ENCODE peak calls at places on chromosomes 16 and 17, in seven cellular contexts. U, H, Z, D, X, G and Q are unnamed samples.

GRCh38 chr17:72122002-72122310 is 1.1 kb downstream of the SOX9 start:
- DNase-seq in U (no peak), H (peak), Z (no peak), D (no peak), X (no peak), G (no peak), Q (no peak)

GRCh38 chr17:38621538-38621937 is 15.8 kb upstream of the SRCIN1 start:
- DNase-seq in U (no peak), H (no peak), Z (no peak), D (no peak), X (no peak), G (no peak), Q (no peak)

GRCh38 chr16:53737563-53737962 is 33.6 kb downstream of the FTO start:
- DNase-seq in U (no peak), H (no peak), Z (no peak), D (no peak), X (no peak), G (no peak), Q (no peak)

GRCh38 chr17:70242781-70243437 is 73.6 kb downstream of the KCNJ2 start:
- DNase-seq in U (no peak), H (peak), Z (no peak), D (no peak), X (no peak), G (no peak), Q (no peak)

GRCh38 chr17:57830880-57831279 is 19.0 kb downstream of the MRPS23 start:
- DNase-seq in U (no peak), H (no peak), Z (no peak), D (no peak), X (no peak), G (no peak), Q (no peak)

GRCh38 chr17:70345061-70345460 is 175.7 kb downstream of the KCNJ2 start:
- DNase-seq in U (no peak), H (no peak), Z (no peak), D (no peak), X (no peak), G (no peak), Q (no peak)

GRCh38 chr17:68048996-68049395 is 13.5 kb downstream of the KPNA2 start:
- DNase-seq in U (no peak), H (peak), Z (no peak), D (peak), X (peak), G (peak), Q (no peak)

GRCh38 chr17:27266228-27266627 is 27.7 kb upstream of the WSB1 start:
- DNase-seq in U (no peak), H (no peak), Z (no peak), D (no peak), X (no peak), G (no peak), Q (no peak)

GRCh38 chr17:40157972-40158371 is 17.6 kb downstream of the CASC3 start:
- DNase-seq in U (no peak), H (no peak), Z (no peak), D (no peak), X (no peak), G (no peak), Q (no peak)

GRCh38 chr17:82016061-82016874 is 6.4 kb downstream of the CENPX start:
- DNase-seq in U (no peak), H (no peak), Z (no peak), D (no peak), X (no peak), G (no peak), Q (no peak)

GRCh38 chr16:89860747-89861304 is 12.6 kb upstream of the TCF25 start:
- DNase-seq in U (peak), H (peak), Z (peak), D (peak), X (peak), G (no peak), Q (peak)

GRCh38 chr17:28726912-28727726 is 1.1 kb upstream of the TLCD1 start:
- DNase-seq in U (peak), H (peak), Z (peak), D (peak), X (peak), G (peak), Q (peak)

GRCh38 chr16:23962001-23962400 is 126.2 kb downstream of the PRKCB start:
- DNase-seq in U (no peak), H (no peak), Z (no peak), D (no peak), X (no peak), G (peak), Q (no peak)

GRCh38 chr17:6853764-6854442 is 22.4 kb upstream of the TEKT1 start:
- DNase-seq in U (peak), H (peak), Z (no peak), D (no peak), X (peak), G (no peak), Q (no peak)

GRCh38 chr16:29899516-29900101 is at the start of gene SEZ6L2:
- DNase-seq in U (peak), H (peak), Z (peak), D (peak), X (no peak), G (no peak), Q (peak)

GRCh38 chr16:30063278-30063892 is 2.2 kb upstream of the ALDOA start:
- DNase-seq in U (no peak), H (no peak), Z (no peak), D (no peak), X (no peak), G (no peak), Q (no peak)

GRCh38 chr17:55572599-55572998 is 61.3 kb upstream of the SMIM36 start:
- DNase-seq in U (no peak), H (no peak), Z (no peak), D (no peak), X (no peak), G (no peak), Q (no peak)

GRCh38 chr17:63435681-63436522 is 10.2 kb downstream of the CYB561 start:
- DNase-seq in U (no peak), H (no peak), Z (peak), D (no peak), X (peak), G (no peak), Q (no peak)

GRCh38 chr16:31253642-31254045 is 6.1 kb upstream of the ITGAM start:
- DNase-seq in U (no peak), H (peak), Z (peak), D (peak), X (no peak), G (no peak), Q (no peak)

GRCh38 chr17:81685108-81685507 is 1.3 kb downstream of the HGS start:
- DNase-seq in U (no peak), H (peak), Z (peak), D (peak), X (peak), G (no peak), Q (no peak)

GRCh38 chr16:86288716-86289294 is 221.5 kb upstream of the FOXF1 start:
- DNase-seq in U (no peak), H (no peak), Z (no peak), D (no peak), X (no peak), G (no peak), Q (no peak)

GRCh38 chr17:5630434-5630833 is 46.1 kb upstream of the NLRP1 start:
- DNase-seq in U (no peak), H (no peak), Z (no peak), D (no peak), X (no peak), G (no peak), Q (no peak)

GRCh38 chr16:84761448-84762368 is 58.1 kb upstream of the CRISPLD2 start:
- DNase-seq in U (no peak), H (peak), Z (no peak), D (no peak), X (no peak), G (peak), Q (no peak)

GRCh38 chr16:86092586-86093480 is 193.9 kb downstream of the IRF8 start:
- DNase-seq in U (no peak), H (no peak), Z (no peak), D (no peak), X (no peak), G (no peak), Q (no peak)

GRCh38 chr16:31138621-31139578 is 3.4 kb upstream of the PRSS8 start:
- DNase-seq in U (no peak), H (peak), Z (peak), D (no peak), X (no peak), G (peak), Q (no peak)

GRCh38 chr17:67157732-67158639 is 87.0 kb downstream of the HELZ start:
- DNase-seq in U (no peak), H (peak), Z (no peak), D (peak), X (peak), G (no peak), Q (no peak)

GRCh38 chr16:67426950-67427349 is 4.0 kb upstream of the HSD11B2 start:
- DNase-seq in U (no peak), H (peak), Z (no peak), D (no peak), X (no peak), G (no peak), Q (no peak)

GRCh38 chr17:60573139-60573975 is 26.6 kb upstream of the PPM1D start:
- DNase-seq in U (no peak), H (peak), Z (no peak), D (no peak), X (no peak), G (no peak), Q (no peak)

GRCh38 chr17:13562271-13562800 is 39.4 kb downstream of the HS3ST3A1 start:
- DNase-seq in U (no peak), H (peak), Z (no peak), D (peak), X (no peak), G (peak), Q (peak)

GRCh38 chr17:7856081-7856791 is 1.1 kb downstream of the NAA38 start:
- DNase-seq in U (peak), H (peak), Z (no peak), D (peak), X (peak), G (no peak), Q (peak)

GRCh38 chr17:41527076-41528023 is 758 bp downstream of the KRT19 start:
- DNase-seq in U (no peak), H (no peak), Z (no peak), D (peak), X (no peak), G (no peak), Q (peak)

GRCh38 chr17:47698749-47699535 is 5.0 kb downstream of the TBKBP1 start:
- DNase-seq in U (peak), H (peak), Z (peak), D (peak), X (peak), G (no peak), Q (peak)

GRCh38 chr17:38879878-38880727 is 10.2 kb downstream of the LASP1 start:
- DNase-seq in U (peak), H (peak), Z (peak), D (no peak), X (peak), G (no peak), Q (peak)

DNA sequence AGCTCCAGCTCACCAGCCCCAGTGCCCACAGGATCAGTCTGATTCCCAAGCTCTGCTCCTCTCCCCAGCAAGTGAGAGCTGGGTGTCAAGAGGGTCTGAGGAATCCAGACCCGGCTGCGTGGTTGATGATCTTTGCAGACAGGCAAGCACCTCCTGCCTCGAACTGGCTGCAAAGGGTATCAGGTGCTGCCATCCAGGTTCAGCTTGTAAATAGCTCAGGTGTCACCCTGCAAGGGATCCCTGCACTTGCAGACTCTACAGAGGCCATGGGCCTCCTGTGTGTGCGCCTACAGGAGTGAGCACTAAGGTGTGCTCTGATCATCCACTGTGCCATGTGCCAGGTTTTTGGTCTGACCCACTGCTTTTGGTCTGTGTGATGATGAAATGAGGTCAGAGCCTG is 16.2 kb downstream of the DEXI start:
- DNase-seq in U (no peak), H (no peak), Z (no peak), D (no peak), X (no peak), G (no peak), Q (no peak)
- TF ChIP-seq CTCF in U (no peak), H (no peak), Z (no peak), D (no peak), X (no peak), G (no peak), Q (no peak)

GRCh38 chr16:1782408-1783247 is at the start of the genes NUBP2 and SPSB3:
- DNase-seq in U (peak), H (peak), Z (peak), D (peak), X (peak), G (peak), Q (peak)

GRCh38 chr16:1779741-1780676 is 2.4 kb downstream of the SPSB3 start:
- DNase-seq in U (no peak), H (no peak), Z (no peak), D (no peak), X (no peak), G (no peak), Q (no peak)

GRCh38 chr16:1781254-1781653 is 1.1 kb downstream of the SPSB3 start:
- DNase-seq in U (no peak), H (no peak), Z (no peak), D (no peak), X (no peak), G (no peak), Q (peak)

GRCh38 chr16:1780677-1781072 is 1.7 kb downstream of the SPSB3 start:
- DNase-seq in U (no peak), H (no peak), Z (no peak), D (no peak), X (no peak), G (no peak), Q (no peak)

GRCh38 chr16:1781758-1782407 is 488 bp downstream of the SPSB3 start:
- DNase-seq in U (peak), H (peak), Z (peak), D (peak), X (peak), G (no peak), Q (peak)
- TF ChIP-seq CTCF in U (peak), H (peak), Z (no peak), D (peak), X (no peak), G (no peak), Q (no peak)

GRCh38 chr16:56421976-56422669 is 3.2 kb downstream of the AMFR start:
- DNase-seq in U (no peak), H (no peak), Z (no peak), D (peak), X (peak), G (no peak), Q (no peak)

GRCh38 chr16:56421313-56421712 is 4.0 kb downstream of the AMFR start:
- DNase-seq in U (no peak), H (no peak), Z (no peak), D (no peak), X (peak), G (no peak), Q (no peak)

GRCh38 chr16:56420613-56421012 is 4.7 kb downstream of the AMFR start:
- DNase-seq in U (no peak), H (no peak), Z (no peak), D (no peak), X (no peak), G (no peak), Q (no peak)

GRCh38 chr16:56417138-56417537 is 8.2 kb downstream of the AMFR start:
- DNase-seq in U (no peak), H (no peak), Z (no peak), D (no peak), X (no peak), G (no peak), Q (no peak)

DNA sequence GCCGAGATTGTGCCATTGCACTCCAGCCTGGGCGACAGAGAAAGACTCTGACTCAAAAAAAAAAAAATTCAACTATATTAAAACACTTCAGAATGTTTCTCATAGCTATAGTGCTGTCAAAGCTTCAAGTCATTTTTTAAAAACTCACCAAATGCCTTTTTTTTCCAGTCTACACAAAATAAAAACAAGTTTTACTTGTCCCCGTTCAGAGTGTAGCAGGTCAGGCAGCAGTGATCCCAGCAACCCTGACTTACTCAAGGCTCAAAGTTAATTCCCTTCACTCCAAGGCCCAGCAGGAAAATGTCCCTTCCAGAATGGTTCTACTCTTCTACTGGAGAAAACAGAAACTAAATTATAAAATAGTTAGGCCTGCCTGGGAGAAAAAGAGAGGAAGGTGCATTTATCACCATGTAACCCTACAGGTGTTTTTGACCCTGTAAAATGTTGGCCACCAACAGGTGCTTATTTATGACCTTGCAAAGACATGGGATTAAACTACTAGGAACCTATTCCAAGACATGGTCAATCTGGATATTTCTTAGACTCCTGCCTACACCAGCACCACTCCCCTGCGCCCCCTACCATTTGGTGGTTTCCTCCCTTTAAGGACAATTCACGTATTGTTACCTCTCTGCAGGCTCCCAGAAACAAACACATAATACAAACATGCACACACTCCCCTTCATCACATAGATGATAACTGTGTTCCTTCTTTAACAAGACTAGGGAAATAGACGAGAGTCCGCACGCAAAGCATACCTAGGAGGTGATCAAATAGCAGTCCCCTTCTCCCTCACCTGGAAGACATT is 5.4 kb downstream of the AMFR start:
- DNase-seq in U (no peak), H (no peak), Z (no peak), D (no peak), X (no peak), G (no peak), Q (no peak)
- TF ChIP-seq CTCF in U (no peak), H (no peak), Z (no peak), D (no peak), X (peak), G (no peak), Q (no peak)

DNA sequence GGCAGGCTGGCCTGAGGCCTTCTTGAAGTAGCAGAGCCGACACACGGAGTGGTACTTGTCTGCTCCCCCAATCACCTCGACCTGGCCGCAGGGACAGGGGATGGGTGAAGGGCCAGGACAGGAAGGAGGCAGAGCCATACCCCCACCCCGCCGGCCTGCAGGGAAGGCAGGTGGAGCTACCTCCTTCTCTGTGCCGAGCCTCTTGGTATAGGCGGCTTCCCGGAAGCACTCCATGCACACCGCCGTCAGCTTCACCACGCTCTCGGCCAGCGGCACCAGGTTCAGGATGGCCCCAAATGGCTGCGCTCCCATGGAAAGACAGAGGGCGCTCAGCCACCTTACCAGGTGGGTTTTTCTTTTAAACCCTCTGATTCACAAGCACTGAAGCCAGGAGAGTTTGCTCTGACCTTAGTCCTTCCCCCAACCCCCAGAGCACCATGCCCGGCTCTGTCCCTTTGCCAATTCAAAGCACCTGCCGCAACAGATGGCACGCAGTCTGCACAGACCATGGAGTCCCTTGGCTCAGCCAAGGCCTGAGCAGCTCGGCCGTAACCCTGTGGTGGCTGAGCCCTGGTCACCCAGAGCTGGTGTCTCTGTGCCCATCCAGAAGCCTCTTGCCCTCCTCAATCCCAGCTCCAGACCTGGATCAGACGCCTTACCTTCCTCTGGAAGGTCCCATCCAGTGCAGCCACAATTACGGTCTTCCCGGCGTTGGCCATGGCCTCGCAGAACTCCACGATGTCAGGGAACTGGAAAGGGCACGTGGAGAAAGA is 6.7 kb downstream of the SYNGR2 start:
- DNase-seq in U (no peak), H (no peak), Z (no peak), D (no peak), X (peak), G (no peak), Q (no peak)
- TF ChIP-seq CTCF in U (peak), H (peak), Z (no peak), D (peak), X (peak), G (no peak), Q (no peak)

DNA sequence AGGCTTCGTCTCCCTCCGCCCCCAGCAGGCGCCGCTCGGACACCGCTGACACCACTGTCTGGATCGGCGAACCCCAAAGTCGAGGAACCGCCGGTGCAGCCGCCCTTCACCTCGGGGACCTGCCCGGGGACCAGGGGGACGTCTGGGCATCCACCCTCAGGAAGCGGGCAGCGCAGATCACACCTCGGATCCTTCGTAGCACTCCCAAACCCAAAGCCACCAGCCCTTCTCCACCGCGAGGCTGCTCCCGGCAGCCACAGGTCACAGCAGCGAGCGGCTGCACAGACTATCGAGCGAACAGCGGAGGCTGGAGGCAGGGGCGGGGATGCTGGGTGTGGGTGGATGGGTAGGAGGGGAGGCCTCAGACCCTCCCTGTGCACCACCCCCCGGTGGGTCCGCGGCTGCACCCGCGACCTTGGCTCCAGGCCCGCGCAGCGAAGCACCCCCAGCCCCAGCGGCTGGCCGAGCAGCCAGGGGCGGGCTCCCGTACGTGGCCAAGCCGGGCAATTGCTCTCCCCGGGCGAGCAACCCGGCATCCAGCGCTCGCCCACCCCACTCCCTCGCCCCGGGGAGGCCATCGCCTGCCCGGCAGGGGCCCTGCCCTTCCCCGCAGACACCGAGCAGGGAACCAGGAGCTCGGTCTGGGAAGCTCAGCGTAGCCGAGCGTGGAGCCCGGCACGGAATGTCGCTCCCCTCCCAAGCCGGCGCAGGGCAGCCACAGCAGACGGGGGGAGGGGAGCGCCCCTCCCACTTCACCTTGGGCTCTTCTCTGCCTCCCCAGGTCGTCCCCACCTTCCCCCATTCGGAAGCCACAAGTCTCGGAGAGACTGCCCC is 1.0 kb downstream of the SDK2 start:
- DNase-seq in U (peak), H (no peak), Z (no peak), D (no peak), X (no peak), G (no peak), Q (peak)
- TF ChIP-seq CTCF in U (no peak), H (peak), Z (no peak), D (no peak), X (no peak), G (no peak), Q (no peak)